ENCODE peak calls at places on chromosome 14, in six cellular contexts. P is A549; Y is lung; K is CD8-positive, alpha-beta T cell; T is HCT116; I is breast epithelium. J is an unnamed sample.

GRCh38 chr14:70684030-70684429 is 42.3 kb downstream of the TTC9 start:
- DNase-seq in I (no peak), P (no peak), K (no peak), Y (no peak), T (no peak), J (no peak)

GRCh38 chr14:29805415-29806123 is 122.1 kb downstream of the PRKD1 start:
- DNase-seq in K (no peak), I (no peak), P (peak), T (no peak), Y (peak), J (peak)

GRCh38 chr14:90443161-90444076 is 46.6 kb downstream of the CALM1 start:
- DNase-seq in Y (no peak), I (no peak), T (no peak), K (no peak), P (no peak), J (no peak)

GRCh38 chr14:56168007-56168616 is 49.9 kb downstream of the PELI2 start:
- DNase-seq in Y (no peak), T (no peak), K (no peak), P (no peak), I (peak), J (no peak)

GRCh38 chr14:29039171-29039570 is 272.6 kb downstream of the FOXG1 start:
- DNase-seq in K (no peak), T (no peak), I (no peak), P (no peak), Y (no peak), J (no peak)

GRCh38 chr14:49461529-49462401 is 124.4 kb downstream of the RPS29 start:
- DNase-seq in P (peak), I (no peak), K (no peak), Y (peak), T (peak), J (peak)

GRCh38 chr14:77032854-77033621 is 4.5 kb upstream of the IRF2BPL start:
- DNase-seq in I (peak), P (peak), K (peak), Y (peak), T (no peak), J (peak)

GRCh38 chr14:24011051-24011450 is 22.3 kb downstream of the DHRS4L2 start:
- DNase-seq in Y (no peak), P (no peak), I (no peak), K (no peak), T (no peak), J (no peak)

GRCh38 chr14:29741909-29742401 is 185.7 kb downstream of the PRKD1 start:
- DNase-seq in T (no peak), I (no peak), K (no peak), P (no peak), Y (no peak), J (no peak)

GRCh38 chr14:90649096-90649495 is 167.1 kb downstream of the TTC7B start:
- DNase-seq in K (no peak), T (no peak), Y (no peak), P (no peak), I (no peak), J (no peak)

GRCh38 chr14:38774162-38774561 is 328.9 kb downstream of the SEC23A start:
- DNase-seq in K (no peak), T (no peak), I (no peak), Y (no peak), P (no peak), J (no peak)

GRCh38 chr14:24436355-24437019 is 6.1 kb downstream of the SDR39U1 start:
- DNase-seq in K (no peak), P (peak), T (peak), Y (no peak), I (no peak), J (peak)

GRCh38 chr14:50045837-50046236 is 70.5 kb downstream of the VCPKMT start:
- DNase-seq in K (no peak), I (no peak), P (no peak), T (no peak), Y (no peak), J (no peak)

GRCh38 chr14:24274101-24274543 is 2.7 kb upstream of the RABGGTA start:
- DNase-seq in T (no peak), P (no peak), K (no peak), Y (peak), I (no peak), J (no peak)

GRCh38 chr14:73795974-73796373 is 55.7 kb upstream of the PTGR2 start:
- DNase-seq in T (peak), Y (no peak), K (no peak), P (peak), I (no peak), J (no peak)

GRCh38 chr14:35878272-35879140 is 52.4 kb downstream of the BRMS1L start:
- DNase-seq in T (peak), K (no peak), Y (no peak), P (peak), I (no peak), J (peak)

GRCh38 chr14:104598461-104599273 is 5.9 kb downstream of the TMEM179 start:
- DNase-seq in T (no peak), I (no peak), K (no peak), P (no peak), Y (no peak), J (no peak)

GRCh38 chr14:64506751-64507150 is 2.2 kb downstream of the ZBTB1 start:
- DNase-seq in K (no peak), P (no peak), I (no peak), T (no peak), Y (no peak), J (no peak)

GRCh38 chr14:85301506-85301905 is 228.4 kb upstream of the FLRT2 start:
- DNase-seq in Y (no peak), T (no peak), P (no peak), I (no peak), K (no peak), J (no peak)

GRCh38 chr14:90483551-90483950 is 86.7 kb downstream of the CALM1 start:
- DNase-seq in K (no peak), P (no peak), I (no peak), Y (no peak), T (no peak), J (no peak)

GRCh38 chr14:51368721-51369163 is 128.7 kb downstream of the TMX1 start:
- DNase-seq in P (no peak), Y (no peak), K (no peak), T (no peak), I (peak), J (peak)

GRCh38 chr14:22339277-22339676 is 249.7 kb downstream of the DAD1 start:
- DNase-seq in T (no peak), K (no peak), I (peak), Y (peak), P (no peak), J (peak)
- H3K27ac ChIP-seq in T (no peak), K (no peak), I (no peak), Y (no peak), P (no peak), J (peak)

GRCh38 chr14:21071225-21072041 is 1.3 kb downstream of the ARHGEF40 start:
- DNase-seq in K (no peak), Y (peak), I (peak), T (no peak), P (peak), J (peak)
- H3K4me3 ChIP-seq in K (peak), Y (peak), I (peak), T (peak), P (peak), J (peak)

DNA sequence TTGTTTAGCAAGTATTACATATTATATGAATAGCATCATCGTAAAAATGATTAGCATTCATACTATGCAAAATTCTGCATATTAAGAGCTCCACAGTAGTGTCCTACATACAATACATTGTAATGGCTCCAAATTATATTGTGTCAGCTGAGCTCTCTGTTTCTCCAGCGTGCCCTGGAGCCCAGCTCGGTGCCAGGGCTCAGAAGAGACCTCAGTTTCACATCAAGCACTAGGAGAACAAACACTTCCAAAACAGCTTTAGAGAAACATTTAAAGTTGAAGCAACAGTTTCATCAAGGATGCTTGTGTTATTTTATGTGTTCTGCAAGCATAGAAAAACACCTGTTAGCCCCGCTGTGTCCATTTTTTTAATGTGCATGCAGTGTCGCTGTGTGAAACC is 456.9 kb downstream of the EGLN3 start:
- DNase-seq in Y (no peak), I (no peak), P (no peak), T (no peak), K (no peak), J (no peak)
- TF ChIP-seq CTCF in Y (no peak), I (no peak), P (no peak), T (no peak), K (no peak), J (no peak)

DNA sequence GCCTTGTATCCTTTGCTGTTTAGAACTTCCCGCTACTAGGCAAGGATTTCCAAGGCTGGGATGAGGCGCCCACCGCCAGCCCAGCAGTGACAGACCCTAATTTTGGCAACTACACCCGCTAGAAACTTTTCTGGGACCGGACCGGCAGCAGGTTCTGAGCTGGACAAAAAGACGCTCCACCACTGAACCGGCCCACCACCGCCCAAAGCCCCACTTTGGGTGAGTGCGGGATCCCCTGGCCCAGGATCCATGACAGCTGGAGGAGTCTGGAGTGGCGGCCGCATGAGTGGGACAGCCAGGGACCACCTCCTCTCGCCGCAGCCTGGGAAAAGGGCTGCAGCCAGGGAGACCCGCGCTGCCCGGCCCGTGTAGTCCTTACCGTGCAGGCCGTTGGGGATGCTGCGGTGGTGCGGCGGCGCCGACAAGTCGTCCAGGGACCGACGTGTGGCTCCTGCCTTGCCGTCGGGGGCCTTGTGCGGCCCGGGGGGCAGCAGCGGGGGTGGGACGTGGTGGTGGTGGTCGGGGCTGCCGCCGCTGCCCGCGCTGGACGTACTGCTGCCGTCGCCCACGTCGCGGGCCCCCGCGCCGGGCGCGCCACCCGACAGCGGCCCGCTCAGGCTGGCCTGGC is 1.1 kb downstream of the CCDC85C start:
- DNase-seq in K (no peak), T (no peak), P (no peak), I (no peak), Y (no peak), J (no peak)
- H3K27ac ChIP-seq in K (no peak), T (no peak), P (peak), I (peak), Y (peak), J (no peak)

DNA sequence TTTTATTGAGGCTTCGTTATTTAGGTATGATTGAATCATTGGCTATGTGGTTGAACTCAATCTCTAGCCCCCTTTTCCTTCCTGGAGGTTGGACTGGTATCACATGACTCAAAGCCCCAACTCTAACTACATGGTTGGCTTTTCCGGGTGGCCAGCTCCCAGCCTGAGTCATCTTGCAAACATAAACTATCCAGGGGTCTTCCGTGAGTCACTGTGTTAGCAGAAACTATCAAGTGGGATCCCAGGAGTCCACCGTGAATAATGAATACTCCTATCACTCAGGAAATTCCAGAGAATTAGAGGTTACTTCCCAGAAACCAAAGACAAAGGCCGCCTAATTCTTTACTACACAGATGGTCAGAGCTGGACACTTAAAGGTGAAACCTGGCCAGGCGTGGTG is 19.7 kb upstream of the PLEKHD1 start:
- DNase-seq in Y (no peak), I (no peak), K (no peak), T (no peak), P (no peak), J (peak)
- H3K4me3 ChIP-seq in Y (no peak), I (no peak), K (no peak), T (no peak), P (no peak), J (no peak)

J was measured in AG04450.